ENCODE peak calls at places on chromosomes 11 and 22, in ten cellular contexts. G is heart left ventricle, W is A549, U is HCT116, P is dorsolateral prefrontal cortex, X is cardiac muscle cell, J is neural crest cell, L is B cell, Q is GM10248, I is tibial nerve. V is an unnamed sample.

GRCh38 chr11:2898366-2899079 is 12.9 kb upstream of the CDKN1C start:
- DNase-seq in G (peak), W (peak), U (no peak), P (no peak), X (no peak), J (no peak), L (no peak), Q (no peak), I (no peak), V (peak)

GRCh38 chr11:15905334-15905733 is 451.0 kb downstream of the SOX6 start:
- DNase-seq in G (no peak), W (no peak), U (no peak), P (no peak), X (no peak), J (no peak), L (no peak), Q (no peak), I (no peak), V (no peak)

GRCh38 chr11:12007769-12008737 is at the start of gene DKK3:
- DNase-seq in G (peak), W (no peak), U (no peak), P (peak), X (peak), J (peak), L (no peak), Q (no peak), I (no peak), V (no peak)

GRCh38 chr11:70871881-70872280 is 380.5 kb downstream of the SHANK2 start:
- DNase-seq in G (no peak), W (no peak), U (no peak), P (no peak), X (no peak), J (no peak), L (no peak), Q (no peak), I (no peak), V (no peak)

GRCh38 chr11:27234961-27235360 is 128.1 kb downstream of the CCDC34 start:
- DNase-seq in G (no peak), W (no peak), U (no peak), P (no peak), X (no peak), J (no peak), L (no peak), Q (no peak), I (no peak), V (no peak)

GRCh38 chr11:67321313-67321871 is 18.1 kb downstream of the SSH3 start:
- DNase-seq in G (no peak), W (no peak), U (no peak), P (no peak), X (peak), J (no peak), L (no peak), Q (no peak), I (no peak), V (no peak)

GRCh38 chr11:64800633-64801464 is 2.2 kb downstream of the MAP4K2 start:
- DNase-seq in G (no peak), W (no peak), U (no peak), P (no peak), X (no peak), J (no peak), L (peak), Q (no peak), I (no peak), V (no peak)

GRCh38 chr11:61266602-61267001 is 25.6 kb downstream of the PGA5 start:
- DNase-seq in G (no peak), W (peak), U (no peak), P (no peak), X (no peak), J (no peak), L (no peak), Q (no peak), I (no peak), V (no peak)

GRCh38 chr11:108364159-108364558 is 103.2 kb downstream of the C11orf65 start:
- DNase-seq in G (no peak), W (no peak), U (no peak), P (no peak), X (no peak), J (no peak), L (no peak), Q (no peak), I (no peak), V (no peak)

GRCh38 chr11:66226111-66226510 is 42.3 kb upstream of the RAB1B start:
- DNase-seq in G (no peak), W (no peak), U (no peak), P (no peak), X (no peak), J (no peak), L (no peak), Q (no peak), I (no peak), V (no peak)

GRCh38 chr11:66224226-66224850 is 44.1 kb upstream of the RAB1B start:
- DNase-seq in G (no peak), W (no peak), U (no peak), P (no peak), X (no peak), J (no peak), L (no peak), Q (no peak), I (no peak), V (no peak)

GRCh38 chr11:66222358-66223149 is 45.9 kb upstream of the RAB1B start:
- DNase-seq in G (peak), W (peak), U (peak), P (peak), X (peak), J (peak), L (peak), Q (peak), I (peak), V (peak)

GRCh38 chr11:66227700-66228099 is 40.7 kb upstream of the RAB1B start:
- DNase-seq in G (no peak), W (no peak), U (no peak), P (no peak), X (no peak), J (no peak), L (no peak), Q (no peak), I (no peak), V (no peak)

GRCh38 chr11:66225054-66225453 is 43.4 kb upstream of the RAB1B start:
- DNase-seq in G (no peak), W (no peak), U (no peak), P (no peak), X (no peak), J (no peak), L (no peak), Q (no peak), I (no peak), V (no peak)
- TF ChIP-seq CTCF in G (no peak), W (no peak), U (no peak), P (no peak), X (no peak), J (no peak), L (no peak), Q (no peak), I (no peak), V (no peak)

GRCh38 chr11:93145381-93145780 is 52.4 kb downstream of the SLC36A4 start:
- DNase-seq in G (no peak), W (no peak), U (no peak), P (no peak), X (no peak), J (no peak), L (no peak), Q (no peak), I (no peak), V (no peak)

GRCh38 chr11:93143186-93143585 is 54.6 kb downstream of the SLC36A4 start:
- DNase-seq in G (no peak), W (no peak), U (no peak), P (no peak), X (no peak), J (no peak), L (no peak), Q (no peak), I (no peak), V (no peak)

DNA sequence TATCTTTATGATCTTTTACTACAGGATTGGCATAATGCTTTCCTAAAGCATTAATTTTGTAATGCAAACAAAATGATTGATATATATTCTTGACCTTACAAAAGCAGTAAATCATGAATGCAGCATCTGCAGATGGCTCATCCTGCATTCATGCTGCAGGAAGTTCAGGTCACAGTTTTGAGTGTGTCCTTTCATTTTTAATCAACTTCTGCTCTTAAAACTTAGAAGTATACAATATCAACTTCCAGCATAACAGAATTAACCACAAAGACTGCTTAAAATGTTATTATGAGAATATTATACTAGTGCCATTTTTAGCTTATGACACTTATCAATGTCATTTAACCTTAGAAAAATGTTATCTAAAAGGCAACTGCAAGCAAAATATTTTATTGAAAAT is 54.0 kb downstream of the SLC36A4 start:
- DNase-seq in G (no peak), W (no peak), U (no peak), P (no peak), X (no peak), J (no peak), L (no peak), Q (no peak), I (no peak), V (no peak)
- TF ChIP-seq CTCF in G (no peak), W (no peak), U (no peak), P (no peak), X (no peak), J (no peak), L (no peak), Q (no peak), I (no peak), V (no peak)

GRCh38 chr11:34791725-34792124 is 124.5 kb downstream of the APIP start:
- DNase-seq in G (no peak), W (no peak), U (no peak), P (no peak), X (no peak), J (no peak), L (no peak), Q (no peak), I (no peak), V (no peak)
- TF ChIP-seq CTCF in G (no peak), W (no peak), U (no peak), P (no peak), X (no peak), J (no peak), L (no peak), Q (no peak), I (no peak), V (no peak)

GRCh38 chr11:69438286-69438920 is 43.1 kb upstream of the LINC01488 start:
- DNase-seq in G (no peak), W (no peak), U (no peak), P (no peak), X (no peak), J (no peak), L (no peak), Q (no peak), I (no peak), V (no peak)
- TF ChIP-seq CTCF in G (no peak), W (no peak), U (no peak), P (no peak), X (no peak), J (no peak), L (no peak), Q (no peak), I (no peak), V (no peak)

DNA sequence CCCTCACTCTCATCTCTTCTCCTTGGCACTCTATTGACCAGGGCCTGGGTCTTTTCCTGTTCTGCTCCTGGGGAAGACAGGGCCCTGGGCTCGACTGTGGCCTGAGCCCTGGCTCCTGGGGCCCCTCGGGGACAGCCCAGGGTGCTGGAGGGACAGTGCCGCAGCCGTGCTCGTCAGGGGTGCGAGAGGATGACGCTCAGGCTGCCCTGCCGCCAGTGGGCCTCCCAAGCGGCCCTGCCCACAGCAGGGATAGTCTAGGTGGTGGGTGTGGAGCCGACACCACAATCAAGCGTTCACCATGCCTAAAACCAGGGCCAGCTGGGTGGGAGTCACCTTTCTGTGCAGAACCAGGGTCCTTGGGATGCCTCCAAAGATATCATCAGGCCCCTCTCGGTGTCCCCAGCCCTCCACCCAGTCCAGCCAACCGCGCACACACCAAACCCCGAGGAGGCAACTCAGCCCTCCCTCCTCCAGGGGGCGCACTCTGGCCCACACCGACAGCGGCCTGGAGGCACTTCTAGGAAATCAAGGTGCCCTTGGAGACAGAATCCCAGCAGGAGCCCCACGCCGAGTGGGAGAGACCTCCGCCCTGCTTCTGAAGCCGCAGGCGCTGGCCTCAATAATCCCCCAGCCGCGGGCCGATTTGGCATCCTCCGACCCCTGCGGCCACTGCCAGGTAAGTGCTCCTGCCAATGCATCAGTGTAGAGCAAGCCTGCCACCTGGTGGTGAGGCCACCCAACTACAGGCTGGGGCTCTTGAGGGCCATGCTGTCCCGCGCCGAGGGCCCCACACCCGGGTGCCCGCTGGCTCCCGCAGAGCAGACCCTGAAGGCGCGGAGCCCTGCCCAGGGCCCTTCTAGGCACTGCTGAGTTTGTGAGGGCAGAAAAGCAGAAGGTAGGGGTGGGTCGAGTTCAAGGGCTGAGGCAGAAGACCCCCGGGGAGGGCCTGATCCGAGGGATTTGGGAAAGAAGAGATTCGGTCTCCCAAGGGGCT is 496.4 kb downstream of the BUD13 start:
- DNase-seq in G (peak), W (peak), U (peak), P (peak), X (peak), J (peak), L (peak), Q (peak), I (peak), V (peak)
- TF ChIP-seq CTCF in G (peak), W (peak), U (peak), P (peak), X (peak), J (peak), L (peak), Q (peak), I (peak), V (peak)

GRCh38 chr22:27784099-27784446 is 17.5 kb downstream of the MN1 start:
- DNase-seq in G (no peak), W (no peak), U (no peak), P (no peak), X (no peak), J (no peak), L (no peak), Q (no peak), I (no peak), V (no peak)
- TF ChIP-seq CTCF in G (no peak), W (no peak), U (no peak), P (no peak), X (no peak), J (no peak), L (no peak), Q (no peak), I (no peak), V (no peak)

GRCh38 chr11:32884770-32885384 is 7.7 kb upstream of the QSER1 start:
- DNase-seq in G (no peak), W (peak), U (no peak), P (no peak), X (peak), J (no peak), L (no peak), Q (no peak), I (no peak), V (peak)
- TF ChIP-seq CTCF in G (peak), W (peak), U (peak), P (no peak), X (peak), J (peak), L (peak), Q (peak), I (no peak), V (peak)

GRCh38 chr22:44067033-44067432 is 42.9 kb downstream of the PARVB start:
- DNase-seq in G (no peak), W (no peak), U (no peak), P (no peak), X (no peak), J (no peak), L (no peak), Q (no peak), I (no peak), V (peak)
- TF ChIP-seq CTCF in G (no peak), W (no peak), U (peak), P (no peak), X (no peak), J (no peak), L (no peak), Q (no peak), I (no peak), V (no peak)

DNA sequence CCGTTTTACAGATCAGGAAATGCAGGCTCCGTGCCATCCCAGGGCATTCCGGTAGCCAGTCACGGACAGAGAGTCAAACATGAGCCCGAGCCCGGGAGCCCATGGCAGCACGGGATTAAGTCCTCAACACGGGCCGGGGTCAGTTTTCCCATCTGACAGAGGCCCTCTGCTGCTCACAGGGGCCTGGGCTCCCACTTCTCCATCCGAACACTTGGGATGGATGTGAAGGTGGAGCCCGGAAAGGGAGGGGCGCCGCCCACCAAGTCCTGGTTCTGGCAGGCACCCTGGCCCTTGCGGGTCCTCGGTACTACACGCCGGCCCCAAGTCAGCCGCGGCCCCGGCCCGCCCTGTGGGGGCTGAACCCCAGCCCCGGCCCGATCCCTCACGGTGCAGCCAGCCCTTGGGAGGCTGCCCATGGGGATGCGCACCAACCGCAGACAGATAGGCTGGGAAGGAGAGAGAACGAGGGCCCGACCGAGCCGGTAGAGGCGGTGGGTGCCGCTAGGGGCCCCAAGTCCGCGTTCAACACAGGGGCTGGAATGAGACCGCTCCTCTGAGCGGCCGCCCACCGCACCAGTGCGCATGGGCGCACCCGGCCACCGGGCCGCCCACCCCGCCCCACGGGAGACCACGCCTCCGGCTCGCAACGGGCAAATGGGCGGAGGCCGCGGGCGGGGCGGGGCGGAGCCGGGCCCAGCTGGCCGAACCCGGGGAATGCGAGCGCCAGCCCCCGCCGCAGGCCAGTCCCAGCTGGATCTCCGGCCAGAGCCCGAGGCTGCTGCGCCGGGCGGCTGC is at the start of gene CAPN5:
- DNase-seq in G (peak), W (peak), U (peak), P (peak), X (peak), J (peak), L (peak), Q (peak), I (peak), V (peak)
- TF ChIP-seq CTCF in G (no peak), W (peak), U (peak), P (peak), X (peak), J (peak), L (no peak), Q (peak), I (peak), V (no peak)

V was measured in MCF 10A.